ENCODE peak calls at places on chromosomes 6 and 20, in nine cellular contexts. J, C, B, I, A, F, W, Y and H are unnamed samples.
A peak's percentile ranks its signal among the peaks of the same experiment; 100 is the strongest.

GRCh38 chr6:42572523-42572922 is 8.7 kb downstream of the UBR2 start:
- DNase-seq in J (no peak), C (no peak), B (no peak), I (peak; percentile 61), A (no peak), F (no peak), W (no peak), Y (peak; percentile 87), H (no peak)

GRCh38 chr20:2750343-2751251 is 49.8 kb downstream of the CPXM1 start:
- DNase-seq in J (no peak), C (peak; percentile 57), B (no peak), I (no peak), A (no peak), F (peak; percentile 39), W (peak; percentile 53), Y (no peak), H (peak; percentile 45)

GRCh38 chr6:14857501-14857900 is 388.4 kb upstream of the JARID2 start:
- DNase-seq in J (no peak), C (no peak), B (no peak), I (no peak), A (no peak), F (peak; percentile 93), W (no peak), Y (no peak), H (no peak)

GRCh38 chr20:58521763-58522162 is 6.6 kb upstream of the APCDD1L start:
- DNase-seq in J (no peak), C (no peak), B (no peak), I (no peak), A (no peak), F (no peak), W (no peak), Y (no peak), H (no peak)

GRCh38 chr6:44266347-44266746 is 996 bp upstream of the NFKBIE start:
- DNase-seq in J (no peak), C (no peak), B (no peak), I (no peak), A (no peak), F (peak; percentile 50), W (no peak), Y (no peak), H (no peak)

GRCh38 chr6:166005401-166005845 is 162.2 kb downstream of the TBXT start:
- DNase-seq in J (peak; percentile 70), C (peak; percentile 74), B (peak; percentile 56), I (no peak), A (no peak), F (no peak), W (no peak), Y (no peak), H (peak; percentile 63)

GRCh38 chr6:146770965-146771735 is 172.4 kb downstream of the ADGB start:
- DNase-seq in J (peak; percentile 62), C (no peak), B (no peak), I (no peak), A (no peak), F (peak; percentile 59), W (no peak), Y (no peak), H (no peak)

GRCh38 chr6:66849843-66850242 is 1142.8 kb upstream of the EYS start:
- DNase-seq in J (no peak), C (no peak), B (no peak), I (no peak), A (no peak), F (no peak), W (no peak), Y (no peak), H (no peak)

GRCh38 chr6:44056392-44057237 is 70.6 kb downstream of the MRPL14 start:
- DNase-seq in J (peak; percentile 72), C (peak; percentile 90), B (no peak), I (no peak), A (no peak), F (no peak), W (peak; percentile 49), Y (no peak), H (peak; percentile 88)

GRCh38 chr6:44386364-44386928 is 1.1 kb upstream of the CDC5L start:
- DNase-seq in J (no peak), C (no peak), B (no peak), I (no peak), A (peak; percentile 10), F (no peak), W (peak; percentile 32), Y (no peak), H (peak; percentile 95)

GRCh38 chr6:129748212-129748900 is 38.4 kb upstream of the ARHGAP18 start:
- DNase-seq in J (no peak), C (peak; percentile 50), B (no peak), I (peak; percentile 68), A (no peak), F (peak; percentile 78), W (peak; percentile 29), Y (peak; percentile 82), H (peak; percentile 60)

GRCh38 chr6:75230484-75231325 is 12.9 kb downstream of the COX7A2 start:
- DNase-seq in J (no peak), C (peak; percentile 80), B (no peak), I (no peak), A (no peak), F (no peak), W (peak; percentile 34), Y (no peak), H (peak; percentile 78)

GRCh38 chr20:10376271-10377075 is 57.5 kb downstream of the MKKS start:
- DNase-seq in J (no peak), C (peak; percentile 56), B (no peak), I (no peak), A (peak; percentile 17), F (no peak), W (no peak), Y (no peak), H (peak; percentile 41)

GRCh38 chr6:34236423-34237315 is at the start of gene HMGA1:
- DNase-seq in J (peak; percentile 90), C (peak; percentile 82), B (peak; percentile 85), I (peak; percentile 96), A (no peak), F (peak; percentile 93), W (peak; percentile 91), Y (peak; percentile 51), H (peak; percentile 77)

GRCh38 chr20:34604980-34605788 is 46.7 kb downstream of the MAP1LC3A start:
- DNase-seq in J (no peak), C (peak; percentile 31), B (no peak), I (no peak), A (peak; percentile 20), F (no peak), W (no peak), Y (no peak), H (peak; percentile 27)

DNA sequence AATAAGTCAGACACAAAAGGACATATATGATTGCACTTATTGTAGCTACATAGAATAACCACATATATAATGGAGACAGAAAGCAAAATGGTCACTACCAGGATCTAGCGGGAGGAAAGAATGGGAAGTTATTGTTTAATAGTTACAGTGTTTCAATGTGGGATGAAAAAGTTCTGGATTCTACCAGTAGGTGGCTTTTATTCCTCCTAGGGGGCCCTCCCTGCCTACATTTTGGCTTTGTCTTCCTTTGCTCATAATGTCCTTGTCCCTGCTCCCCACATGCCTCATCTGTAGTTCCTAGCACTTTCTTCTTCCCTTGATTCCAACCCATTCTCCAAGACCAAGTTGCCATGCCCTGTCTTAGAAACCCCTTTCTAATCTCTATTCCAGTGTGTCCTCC is 16.3 kb downstream of the ZNF133 start:
- DNase-seq in J (no peak), C (no peak), B (no peak), I (no peak), A (no peak), F (no peak), W (no peak), Y (no peak), H (no peak)
- TF ChIP-seq CTCF in J (no peak), C (peak; percentile 17), B (peak; percentile 58), I (peak; percentile 39), A (no peak), F (no peak), W (no peak), Y (no peak), H (peak; percentile 27)

GRCh38 chr6:121791396-121792315 is 356.2 kb downstream of the GJA1 start:
- DNase-seq in J (no peak), C (peak; percentile 44), B (no peak), I (no peak), A (no peak), F (no peak), W (no peak), Y (no peak), H (no peak)
- TF ChIP-seq CTCF in J (peak; percentile 14), C (peak; percentile 12), B (no peak), I (peak; percentile 2), A (no peak), F (no peak), W (no peak), Y (no peak), H (no peak)

GRCh38 chr20:50854512-50855249 is 59.8 kb downstream of the BCAS4 start:
- DNase-seq in J (no peak), C (no peak), B (no peak), I (no peak), A (no peak), F (no peak), W (no peak), Y (no peak), H (no peak)

GRCh38 chr20:50848846-50849673 is 54.2 kb downstream of the BCAS4 start:
- DNase-seq in J (no peak), C (no peak), B (no peak), I (no peak), A (no peak), F (no peak), W (no peak), Y (no peak), H (no peak)

GRCh38 chr20:50848341-50848808 is 53.5 kb downstream of the BCAS4 start:
- DNase-seq in J (no peak), C (peak; percentile 51), B (no peak), I (no peak), A (no peak), F (no peak), W (no peak), Y (no peak), H (peak; percentile 52)

GRCh38 chr20:50852085-50852484 is 57.2 kb downstream of the BCAS4 start:
- DNase-seq in J (no peak), C (no peak), B (no peak), I (no peak), A (no peak), F (no peak), W (no peak), Y (no peak), H (no peak)

GRCh38 chr20:50850721-50851286 is 55.9 kb downstream of the BCAS4 start:
- DNase-seq in J (no peak), C (no peak), B (no peak), I (no peak), A (no peak), F (peak; percentile 20), W (no peak), Y (no peak), H (no peak)
- TF ChIP-seq CTCF in J (no peak), C (no peak), B (no peak), I (no peak), A (no peak), F (no peak), W (no peak), Y (no peak), H (no peak)

GRCh38 chr20:26205350-26205749 is 508.7 kb upstream of the ZNF337 start:
- DNase-seq in J (no peak), C (no peak), B (no peak), I (no peak), A (no peak), F (no peak), W (no peak), Y (no peak), H (no peak)

GRCh38 chr20:26208296-26209091 is 511.8 kb upstream of the ZNF337 start:
- DNase-seq in J (no peak), C (no peak), B (peak; percentile 49), I (peak; percentile 9), A (no peak), F (peak; percentile 33), W (no peak), Y (no peak), H (no peak)

GRCh38 chr20:26209171-26209941 is 512.7 kb upstream of the ZNF337 start:
- DNase-seq in J (no peak), C (no peak), B (peak; percentile 47), I (peak; percentile 22), A (no peak), F (peak; percentile 3), W (no peak), Y (no peak), H (peak; percentile 11)

GRCh38 chr20:26207237-26207966 is 510.7 kb upstream of the ZNF337 start:
- DNase-seq in J (no peak), C (no peak), B (no peak), I (no peak), A (no peak), F (no peak), W (no peak), Y (no peak), H (no peak)
- TF ChIP-seq CTCF in J (no peak), C (no peak), B (no peak), I (no peak), A (no peak), F (no peak), W (no peak), Y (no peak), H (no peak)